ENCODE peak calls at places on chromosomes 7 and 10, in five cellular contexts. Z is fibroblast of mammary gland, B is fibroblast of lung, L is neural progenitor cell, J is psoas muscle. X is an unnamed sample.

GRCh38 chr7:156907656-156908055 is 14.7 kb upstream of the LMBR1 start:
- DNase-seq in Z (peak), B (peak), L (no peak), J (no peak), X (no peak)

GRCh38 chr7:144653449-144653848 is 182.4 kb downstream of the TPK1 start:
- DNase-seq in Z (no peak), B (no peak), L (no peak), J (no peak), X (no peak)

GRCh38 chr7:139827042-139827441 is 2.0 kb upstream of the TBXAS1 start:
- DNase-seq in Z (no peak), B (no peak), L (no peak), J (no peak), X (no peak)

GRCh38 chr7:120987683-120988590 is 574 bp upstream of the CPED1 start:
- DNase-seq in Z (peak), B (peak), L (peak), J (peak), X (peak)

GRCh38 chr10:31759124-31759798 is 169.4 kb downstream of the ARHGAP12 start:
- DNase-seq in Z (peak), B (peak), L (peak), J (peak), X (no peak)

GRCh38 chr7:131625817-131626372 is 69.5 kb upstream of the PODXL start:
- DNase-seq in Z (peak), B (peak), L (peak), J (peak), X (no peak)

GRCh38 chr7:3042861-3043489 is 692 bp downstream of the CARD11 start:
- DNase-seq in Z (no peak), B (no peak), L (no peak), J (no peak), X (no peak)

GRCh38 chr10:123301077-123301875 is 147.1 kb downstream of the BUB3 start:
- DNase-seq in Z (peak), B (peak), L (peak), J (peak), X (no peak)

GRCh38 chr10:34139559-34139958 is 675.5 kb downstream of the PARD3 start:
- DNase-seq in Z (peak), B (peak), L (no peak), J (no peak), X (no peak)

GRCh38 chr7:3482147-3482921 is 181.3 kb downstream of the SDK1 start:
- DNase-seq in Z (peak), B (peak), L (peak), J (no peak), X (no peak)

GRCh38 chr7:80807166-80807900 is 111.5 kb downstream of the SEMA3C start:
- DNase-seq in Z (peak), B (no peak), L (no peak), J (no peak), X (no peak)

GRCh38 chr10:78397796-78398195 is 364.1 kb downstream of the RPS24 start:
- DNase-seq in Z (no peak), B (no peak), L (no peak), J (no peak), X (no peak)

GRCh38 chr10:15180736-15181135 is 12.2 kb upstream of the NMT2 start:
- DNase-seq in Z (peak), B (no peak), L (no peak), J (no peak), X (no peak)

GRCh38 chr7:81607987-81608386 is 161.9 kb downstream of the HGF start:
- DNase-seq in Z (no peak), B (no peak), L (no peak), J (no peak), X (no peak)

GRCh38 chr7:100396421-100396982 is 23.2 kb downstream of the PILRA start:
- DNase-seq in Z (no peak), B (no peak), L (no peak), J (no peak), X (no peak)

GRCh38 chr7:27605689-27606269 is 56.9 kb downstream of the HIBADH start:
- DNase-seq in Z (peak), B (peak), L (peak), J (no peak), X (no peak)

GRCh38 chr10:48924988-48925387 is 14.7 kb downstream of the LRRC18 start:
- DNase-seq in Z (no peak), B (no peak), L (no peak), J (no peak), X (peak)

GRCh38 chr10:10545771-10546170 is 471.9 kb upstream of the CELF2 start:
- DNase-seq in Z (no peak), B (no peak), L (no peak), J (no peak), X (no peak)

GRCh38 chr7:122304996-122305421 is 459 bp upstream of the FEZF1 start:
- DNase-seq in Z (peak), B (peak), L (peak), J (no peak), X (no peak)

GRCh38 chr7:35983585-35983984 is 169.5 kb upstream of the EEPD1 start:
- DNase-seq in Z (no peak), B (no peak), L (no peak), J (no peak), X (no peak)

GRCh38 chr7:87148332-87148955 is 3.8 kb upstream of the DMTF1 start:
- DNase-seq in Z (peak), B (peak), L (peak), J (no peak), X (no peak)

GRCh38 chr10:111429288-111430028 is 352.6 kb downstream of the ADRA2A start:
- DNase-seq in Z (peak), B (no peak), L (no peak), J (no peak), X (no peak)

GRCh38 chr7:73900286-73900685 is 39.3 kb downstream of the TMEM270 start:
- DNase-seq in Z (peak), B (no peak), L (no peak), J (no peak), X (no peak)

GRCh38 chr10:114320249-114321116 is 81.4 kb downstream of the VWA2 start:
- DNase-seq in Z (no peak), B (no peak), L (no peak), J (no peak), X (no peak)

GRCh38 chr10:95655571-95656290 is 780 bp downstream of the ALDH18A1 start:
- DNase-seq in Z (peak), B (peak), L (peak), J (no peak), X (no peak)

DNA sequence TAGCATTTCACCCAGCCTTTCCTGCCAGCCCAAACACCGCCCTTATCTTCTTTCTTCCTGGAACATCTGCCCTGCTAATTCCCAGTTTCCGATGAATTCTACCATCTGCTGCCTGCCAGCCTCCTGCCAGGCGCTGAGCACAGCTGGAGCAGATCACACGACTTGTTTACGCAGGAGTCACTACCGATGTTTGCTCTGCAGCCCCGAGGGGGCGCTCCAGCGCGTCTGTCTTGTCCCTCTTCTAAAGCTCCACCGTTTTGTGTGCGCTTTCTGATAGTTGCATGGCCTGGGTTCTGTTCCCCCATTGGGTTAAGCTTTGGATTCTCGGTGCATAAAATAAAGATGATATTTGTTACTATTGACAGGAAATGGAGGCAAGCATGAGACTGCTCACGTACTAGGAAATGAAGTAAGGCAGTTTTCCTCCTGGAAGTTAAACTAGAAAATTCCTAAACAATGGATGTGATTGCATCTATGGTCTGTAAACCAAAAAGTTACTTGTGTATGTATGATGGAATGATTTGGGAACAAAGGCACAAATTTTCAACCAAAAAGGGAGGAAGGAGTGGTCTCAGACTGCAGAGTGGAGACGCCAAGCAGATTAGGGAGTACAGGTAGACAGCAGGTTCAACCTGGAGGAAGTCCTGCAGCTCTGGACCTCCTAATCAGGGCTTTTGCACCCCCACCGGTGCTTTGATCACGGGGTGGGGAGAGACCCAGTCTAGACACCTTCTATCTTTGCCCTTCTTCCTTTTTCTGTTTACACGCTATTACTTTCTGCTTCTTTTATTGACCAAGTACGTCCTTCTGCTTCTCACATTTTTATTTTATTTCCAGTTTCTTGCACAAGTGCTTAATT is 2.2 kb upstream of the RBM17 start:
- DNase-seq in Z (peak), B (peak), L (peak), J (peak), X (peak)
- TF ChIP-seq CTCF in Z (peak), B (peak), L (peak), J (peak), X (peak)

GRCh38 chr7:123635551-123636359 is 19.9 kb upstream of the LMOD2 start:
- DNase-seq in Z (peak), B (peak), L (peak), J (no peak), X (no peak)

GRCh38 chr7:123640583-123640982 is 15.1 kb upstream of the LMOD2 start:
- DNase-seq in Z (no peak), B (no peak), L (no peak), J (no peak), X (no peak)

GRCh38 chr7:123637878-123638277 is 17.8 kb upstream of the LMOD2 start:
- DNase-seq in Z (no peak), B (no peak), L (no peak), J (no peak), X (no peak)

GRCh38 chr7:123639646-123640045 is 16.0 kb upstream of the LMOD2 start:
- DNase-seq in Z (no peak), B (no peak), L (no peak), J (no peak), X (no peak)

DNA sequence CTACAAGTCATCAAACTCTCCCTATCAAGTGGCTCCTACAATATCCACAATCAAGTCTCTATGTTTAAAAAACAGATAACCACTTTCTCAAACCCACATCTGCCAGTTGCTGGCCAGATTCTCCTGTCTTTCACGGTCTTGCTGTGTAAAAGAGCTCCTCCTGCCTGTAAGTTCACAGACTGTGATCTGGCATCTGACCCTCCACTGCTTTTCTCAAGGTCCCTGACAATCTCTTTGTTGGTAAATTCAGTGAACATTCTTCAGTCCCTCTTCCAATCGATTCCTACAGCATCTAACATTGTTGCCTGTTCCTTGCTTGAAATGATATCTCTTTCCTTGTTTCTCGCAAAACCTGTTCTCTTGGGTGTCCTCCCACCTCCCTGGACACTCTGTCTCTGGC is 18.5 kb upstream of the LMOD2 start:
- DNase-seq in Z (no peak), B (no peak), L (no peak), J (no peak), X (no peak)
- TF ChIP-seq CTCF in Z (peak), B (no peak), L (no peak), J (peak), X (no peak)

DNA sequence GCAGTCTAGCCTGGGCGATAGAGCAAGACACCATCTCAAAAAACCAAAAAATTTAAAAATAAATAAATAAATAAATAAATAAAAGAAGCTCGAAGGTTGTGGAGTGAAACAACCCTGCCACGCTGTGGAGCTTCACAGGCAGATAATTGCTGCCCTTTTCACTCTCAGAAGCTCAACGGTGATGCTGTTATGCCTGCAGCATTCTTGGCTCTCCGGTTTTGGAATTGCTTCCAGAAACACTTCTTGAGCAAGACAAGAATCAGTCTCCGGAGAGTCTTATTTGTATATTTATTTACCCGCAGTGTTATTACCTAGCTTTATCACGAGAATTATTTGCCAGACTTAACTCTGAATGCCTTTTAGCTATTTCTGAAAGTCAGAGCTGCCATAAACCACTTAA is 40.5 kb upstream of the UBE2H start:
- DNase-seq in Z (peak), B (no peak), L (no peak), J (no peak), X (no peak)
- TF ChIP-seq CTCF in Z (no peak), B (no peak), L (no peak), J (no peak), X (no peak)

DNA sequence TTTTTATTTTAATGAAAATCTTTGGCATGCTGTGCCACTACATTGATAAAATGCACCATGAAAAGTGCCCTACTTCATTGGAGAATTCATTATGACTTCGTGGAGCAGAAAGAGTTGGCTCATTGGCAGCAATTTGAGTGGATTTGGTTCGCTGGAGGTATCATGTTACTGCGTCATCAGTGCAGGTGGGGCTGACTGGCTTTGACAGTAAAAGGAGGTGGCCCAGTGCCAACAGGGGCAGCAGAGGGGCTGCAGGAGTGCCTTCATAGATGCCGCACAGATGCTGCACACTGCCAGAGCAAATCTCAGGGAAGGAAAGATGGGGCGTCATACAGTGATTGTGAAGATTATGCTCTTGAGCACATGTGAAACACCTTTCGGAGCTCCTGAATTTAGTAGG is 22.2 kb downstream of the FZD1 start:
- DNase-seq in Z (no peak), B (no peak), L (peak), J (no peak), X (no peak)
- TF ChIP-seq CTCF in Z (no peak), B (no peak), L (peak), J (no peak), X (no peak)

GRCh38 chr7:29214056-29214455 is 19.5 kb downstream of the CHN2 start:
- DNase-seq in Z (no peak), B (no peak), L (no peak), J (no peak), X (no peak)

GRCh38 chr7:29207023-29207422 is 12.4 kb downstream of the CHN2 start:
- DNase-seq in Z (no peak), B (no peak), L (no peak), J (no peak), X (no peak)

GRCh38 chr7:29208410-29209250 is 14.1 kb downstream of the CHN2 start:
- DNase-seq in Z (no peak), B (no peak), L (no peak), J (no peak), X (no peak)

GRCh38 chr7:29207469-29207868 is 12.9 kb downstream of the CHN2 start:
- DNase-seq in Z (peak), B (no peak), L (no peak), J (no peak), X (no peak)

GRCh38 chr7:29209745-29210144 is 15.2 kb downstream of the CHN2 start:
- DNase-seq in Z (no peak), B (no peak), L (no peak), J (no peak), X (no peak)
- TF ChIP-seq CTCF in Z (no peak), B (no peak), L (no peak), J (no peak), X (no peak)

GRCh38 chr7:16702433-16702832 is 51.1 kb upstream of the TSPAN13 start:
- DNase-seq in Z (no peak), B (no peak), L (peak), J (no peak), X (no peak)
- TF ChIP-seq CTCF in Z (no peak), B (no peak), L (peak), J (no peak), X (no peak)

DNA sequence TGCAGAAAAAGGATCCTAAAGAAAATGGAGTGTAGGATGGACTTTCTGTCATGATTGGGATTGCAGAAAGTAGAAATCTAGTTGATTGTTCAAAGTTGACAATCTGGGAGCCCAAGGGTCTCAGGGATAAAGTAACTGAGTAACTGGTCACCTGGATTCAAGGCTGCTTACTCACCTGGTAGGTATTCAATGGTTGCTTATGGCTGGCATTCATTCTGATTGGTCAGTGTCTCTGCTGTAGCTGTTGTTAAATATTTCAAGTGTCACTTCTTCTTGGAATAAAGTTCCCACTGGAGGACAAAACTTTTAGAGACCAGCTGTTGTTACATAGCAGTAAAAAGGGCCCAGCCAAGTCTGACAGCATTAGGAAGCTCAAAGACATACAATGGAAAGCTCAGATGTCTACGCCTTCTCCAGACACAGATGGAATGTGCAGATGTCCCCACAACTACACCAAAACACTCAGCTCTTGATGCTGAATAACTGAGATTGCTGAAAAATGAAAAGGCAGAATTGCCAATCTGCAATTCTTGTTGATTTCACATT is 107.0 kb downstream of the ZNF467 start:
- DNase-seq in Z (no peak), B (no peak), L (no peak), J (no peak), X (no peak)
- TF ChIP-seq CTCF in Z (no peak), B (no peak), L (no peak), J (no peak), X (no peak)

GRCh38 chr10:113214331-113214730 is 264.3 kb downstream of the TCF7L2 start:
- DNase-seq in Z (no peak), B (no peak), L (no peak), J (no peak), X (no peak)

GRCh38 chr10:113213041-113213440 is 263.0 kb downstream of the TCF7L2 start:
- DNase-seq in Z (no peak), B (no peak), L (no peak), J (no peak), X (no peak)

GRCh38 chr10:113219446-113219845 is 269.4 kb downstream of the TCF7L2 start:
- DNase-seq in Z (no peak), B (no peak), L (no peak), J (no peak), X (no peak)

GRCh38 chr10:113221756-113222168 is 271.7 kb downstream of the TCF7L2 start:
- DNase-seq in Z (peak), B (no peak), L (no peak), J (no peak), X (no peak)

DNA sequence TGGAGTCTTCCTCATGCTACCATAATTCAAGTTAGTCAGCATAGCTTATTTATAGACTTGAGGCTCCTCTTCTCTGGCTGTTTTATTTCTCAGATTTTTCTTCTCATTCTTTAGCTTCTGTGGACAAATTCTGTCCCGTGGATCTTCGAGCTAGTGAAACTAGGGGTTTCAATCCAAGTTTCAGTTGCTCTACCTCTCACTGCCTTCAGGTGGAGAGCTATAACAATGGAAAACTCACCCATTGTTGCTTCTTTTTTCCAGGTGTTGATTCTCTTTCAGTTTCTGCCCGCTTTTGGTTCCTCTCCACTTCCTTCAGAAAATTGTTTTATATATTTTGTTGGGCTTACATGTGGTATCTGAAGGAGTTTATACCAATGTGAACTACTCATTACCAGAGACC is 266.0 kb downstream of the TCF7L2 start:
- DNase-seq in Z (no peak), B (no peak), L (peak), J (no peak), X (no peak)
- TF ChIP-seq CTCF in Z (no peak), B (peak), L (peak), J (no peak), X (peak)

DNA sequence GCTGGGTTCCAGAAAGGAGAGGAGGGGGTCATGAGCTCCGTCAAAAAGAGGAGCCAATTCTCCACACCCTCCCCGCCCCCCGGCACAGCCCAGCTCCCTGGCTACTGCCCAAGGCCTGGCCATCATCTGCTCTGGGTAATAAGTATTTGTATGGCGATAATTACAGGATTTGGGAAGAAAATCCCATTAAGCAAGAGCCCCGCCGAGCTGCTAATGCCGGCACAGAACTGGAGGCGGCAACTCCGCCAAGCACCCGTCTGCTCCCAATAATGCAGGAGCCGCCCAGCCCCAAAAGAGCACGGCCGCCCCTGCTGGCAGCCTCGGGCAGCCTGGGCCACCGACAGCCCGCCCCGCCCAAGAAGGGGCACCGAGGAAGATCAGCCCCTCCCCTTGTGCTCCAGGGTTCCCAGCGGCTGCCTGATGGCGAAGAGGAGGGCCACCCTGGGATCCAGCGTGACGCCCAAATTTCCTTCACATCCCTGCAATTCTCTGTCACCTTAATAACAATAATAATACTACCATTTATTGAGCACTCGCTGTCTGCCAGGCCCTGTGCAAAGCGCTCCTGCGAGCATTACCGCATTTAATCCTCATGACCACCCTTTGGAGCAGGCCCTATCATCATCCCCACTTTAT is 5.9 kb downstream of the SLIT1 start:
- DNase-seq in Z (no peak), B (no peak), L (peak), J (no peak), X (no peak)
- TF ChIP-seq CTCF in Z (no peak), B (no peak), L (peak), J (no peak), X (peak)

X was measured in osteocyte.